ENCODE peak calls at places on chromosomes 2 and 18, in eight cellular contexts. D is stimulated activated naive B cell treated with anti-CD40 and anti-IgM and Interleukin-4, amounts not matched to agents 10 μg/mL and 1 μg/mL and 100 μg/mL, for 72 hours; T is breast epithelium; K is glutamatergic neuron; G is HS-5; I is NCI-H1694; X is astrocyte of the spinal cord; E is effector memory CD4-positive, alpha-beta T cell. A is an unnamed sample.

GRCh38 chr18:51350081-51350480 is 152.6 kb upstream of the MEX3C start:
- DNase-seq in D (no peak), T (no peak), K (no peak), G (no peak), I (no peak), X (no peak), E (no peak), A (no peak)

GRCh38 chr2:158197940-158198339 is 96.3 kb downstream of the UPP2 start:
- DNase-seq in D (no peak), T (no peak), K (no peak), G (no peak), I (no peak), X (no peak), E (no peak), A (no peak)

GRCh38 chr2:58515827-58516574 is 274.9 kb upstream of the FANCL start:
- DNase-seq in D (no peak), T (no peak), K (no peak), G (no peak), I (no peak), X (no peak), E (no peak), A (no peak)

GRCh38 chr2:104788721-104789446 is 65.0 kb upstream of the POU3F3 start:
- DNase-seq in D (no peak), T (no peak), K (no peak), G (no peak), I (no peak), X (no peak), E (no peak), A (no peak)

GRCh38 chr2:9703701-9704221 is 73.0 kb upstream of the YWHAQ start:
- DNase-seq in D (peak), T (no peak), K (no peak), G (peak), I (no peak), X (peak), E (no peak), A (peak)

GRCh38 chr2:191319181-191319580 is 74.0 kb downstream of the MYO1B start:
- DNase-seq in D (no peak), T (no peak), K (no peak), G (peak), I (no peak), X (peak), E (no peak), A (peak)

GRCh38 chr18:41985914-41986313 is 30.9 kb downstream of the PIK3C3 start:
- DNase-seq in D (no peak), T (no peak), K (no peak), G (no peak), I (no peak), X (no peak), E (no peak), A (no peak)

GRCh38 chr2:221962186-221962585 is 336.6 kb downstream of the PAX3 start:
- DNase-seq in D (no peak), T (no peak), K (no peak), G (no peak), I (no peak), X (no peak), E (no peak), A (no peak)

GRCh38 chr18:65751145-65752085 is 603 bp downstream of the CDH7 start:
- DNase-seq in D (no peak), T (no peak), K (peak), G (no peak), I (no peak), X (no peak), E (no peak), A (no peak)

GRCh38 chr2:11896386-11896785 is 150.0 kb downstream of the LPIN1 start:
- DNase-seq in D (no peak), T (no peak), K (no peak), G (no peak), I (no peak), X (peak), E (no peak), A (no peak)

GRCh38 chr18:58495202-58495601 is 133.7 kb downstream of the ALPK2 start:
- DNase-seq in D (no peak), T (no peak), K (no peak), G (no peak), I (no peak), X (peak), E (no peak), A (no peak)

GRCh38 chr18:35071819-35072247 is 30.6 kb downstream of the MAPRE2 start:
- DNase-seq in D (no peak), T (no peak), K (no peak), G (no peak), I (no peak), X (no peak), E (no peak), A (peak)

GRCh38 chr18:59222341-59222740 is 2.4 kb downstream of the GRP start:
- DNase-seq in D (no peak), T (no peak), K (no peak), G (no peak), I (no peak), X (no peak), E (no peak), A (no peak)

GRCh38 chr2:11589316-11589940 is 55.6 kb downstream of the GREB1 start:
- DNase-seq in D (no peak), T (no peak), K (no peak), G (no peak), I (no peak), X (no peak), E (no peak), A (no peak)

GRCh38 chr18:9838144-9838877 is 47.5 kb upstream of the TXNDC2 start:
- DNase-seq in D (no peak), T (peak), K (no peak), G (no peak), I (no peak), X (peak), E (no peak), A (peak)

GRCh38 chr2:16398487-16399043 is 267.1 kb downstream of the CYRIA start:
- DNase-seq in D (no peak), T (no peak), K (no peak), G (no peak), I (no peak), X (no peak), E (no peak), A (no peak)

GRCh38 chr2:235734700-235735205 is 240.9 kb downstream of the AGAP1 start:
- DNase-seq in D (no peak), T (no peak), K (no peak), G (no peak), I (no peak), X (no peak), E (no peak), A (no peak)

GRCh38 chr2:204913854-204914464 is 368.7 kb downstream of the PARD3B start:
- DNase-seq in D (no peak), T (no peak), K (no peak), G (no peak), I (no peak), X (no peak), E (no peak), A (no peak)

GRCh38 chr2:68027959-68028358 is 34.8 kb downstream of the C1D start:
- DNase-seq in D (no peak), T (no peak), K (no peak), G (peak), I (no peak), X (no peak), E (no peak), A (no peak)

GRCh38 chr2:62654423-62654791 is 51.1 kb upstream of the EHBP1 start:
- DNase-seq in D (no peak), T (no peak), K (no peak), G (peak), I (no peak), X (peak), E (no peak), A (no peak)

GRCh38 chr2:16126969-16127940 is 186.9 kb downstream of the MYCN start:
- DNase-seq in D (no peak), T (no peak), K (no peak), G (no peak), I (no peak), X (no peak), E (no peak), A (no peak)

GRCh38 chr18:36187138-36187825 is at the start of gene MOCOS:
- DNase-seq in D (peak), T (peak), K (peak), G (no peak), I (no peak), X (peak), E (peak), A (peak)

GRCh38 chr2:205629021-205629817 is 53.1 kb upstream of the NRP2 start:
- DNase-seq in D (no peak), T (no peak), K (no peak), G (no peak), I (no peak), X (no peak), E (no peak), A (no peak)

GRCh38 chr2:169637620-169638019 is 53.5 kb downstream of the PPIG start:
- DNase-seq in D (no peak), T (no peak), K (no peak), G (peak), I (no peak), X (no peak), E (no peak), A (peak)

GRCh38 chr2:190023860-190024259 is 38.7 kb downstream of the MSTN start:
- DNase-seq in D (no peak), T (no peak), K (no peak), G (no peak), I (peak), X (peak), E (no peak), A (peak)

GRCh38 chr2:51053213-51053612 is 21.3 kb upstream of the NRXN1 start:
- DNase-seq in D (no peak), T (no peak), K (no peak), G (no peak), I (no peak), X (no peak), E (no peak), A (no peak)

GRCh38 chr2:11562476-11562875 is 28.6 kb downstream of the GREB1 start:
- DNase-seq in D (no peak), T (no peak), K (no peak), G (no peak), I (no peak), X (no peak), E (no peak), A (no peak)

GRCh38 chr2:190069936-190070696 is 7.6 kb upstream of the MSTN start:
- DNase-seq in D (no peak), T (no peak), K (no peak), G (peak), I (peak), X (peak), E (peak), A (peak)

A was measured in fibroblast of pulmonary artery.